ENCODE peak calls at places on chromosome 6, in five cellular contexts. T, R, H, U and J are unnamed samples.

GRCh38 chr6:12138377-12138776 is 126.3 kb downstream of the HIVEP1 start:
- DNase-seq in U (no peak), T (no peak), R (no peak), H (no peak), J (no peak)

GRCh38 chr6:52310932-52311331 is 26.4 kb upstream of the MCM3 start:
- DNase-seq in R (no peak), U (no peak), T (no peak), H (no peak), J (no peak)

GRCh38 chr6:1592852-1593251 is 16.9 kb upstream of the FOXC1 start:
- DNase-seq in U (no peak), T (no peak), H (no peak), R (no peak), J (no peak)

GRCh38 chr6:2891768-2892170 is 11.3 kb downstream of the SERPINB9 start:
- DNase-seq in U (no peak), H (peak), T (no peak), R (peak), J (no peak)

GRCh38 chr6:7673063-7673536 is 52.8 kb upstream of the BMP6 start:
- DNase-seq in R (no peak), U (peak), H (no peak), T (no peak), J (peak)

GRCh38 chr6:159829515-159829914 is 29.4 kb downstream of the PNLDC1 start:
- DNase-seq in T (peak), R (no peak), H (no peak), U (no peak), J (no peak)

GRCh38 chr6:113762611-113763010 is 94.5 kb upstream of the MARCKS start:
- DNase-seq in H (no peak), U (no peak), T (no peak), R (no peak), J (no peak)

GRCh38 chr6:39617520-39617919 is 107.7 kb downstream of the KIF6 start:
- DNase-seq in U (no peak), R (no peak), T (no peak), H (no peak), J (no peak)

GRCh38 chr6:43800746-43801488 is 30.9 kb downstream of the VEGFA start:
- DNase-seq in T (no peak), H (no peak), R (no peak), U (no peak), J (no peak)

GRCh38 chr6:16799279-16800193 is 38.3 kb upstream of the ATXN1 start:
- DNase-seq in T (no peak), U (peak), H (no peak), R (no peak), J (no peak)

GRCh38 chr6:35148167-35148741 is 7.1 kb upstream of the TCP11 start:
- DNase-seq in U (no peak), H (no peak), R (no peak), T (peak), J (no peak)

GRCh38 chr6:44012078-44012493 is 115.2 kb downstream of the MRPL14 start:
- DNase-seq in H (no peak), R (no peak), T (peak), U (peak), J (no peak)

GRCh38 chr6:39228992-39229767 is at the start of gene KCNK5:
- DNase-seq in U (peak), R (peak), T (no peak), H (peak), J (peak)

GRCh38 chr6:20875369-20875963 is 341.2 kb downstream of the CDKAL1 start:
- DNase-seq in T (no peak), H (no peak), U (peak), R (no peak), J (no peak)

GRCh38 chr6:56529594-56530191 is 113.0 kb downstream of the DST start:
- DNase-seq in H (no peak), U (no peak), R (no peak), T (no peak), J (no peak)

GRCh38 chr6:107489636-107490567 is at the start of gene SOBP:
- DNase-seq in R (peak), U (peak), H (peak), T (no peak), J (peak)

GRCh38 chr6:134517145-134517658 is 199.3 kb upstream of the SGK1 start:
- DNase-seq in R (no peak), T (no peak), U (peak), H (no peak), J (peak)

GRCh38 chr6:106757267-106757666 is 127.9 kb downstream of the QRSL1 start:
- DNase-seq in T (no peak), R (no peak), H (no peak), U (peak), J (no peak)

GRCh38 chr6:2036084-2037023 is 209.1 kb downstream of the GMDS start:
- DNase-seq in U (no peak), R (no peak), T (no peak), H (no peak), J (no peak)

GRCh38 chr6:107598091-107598490 is 108.2 kb downstream of the SOBP start:
- DNase-seq in R (no peak), U (no peak), T (no peak), H (no peak), J (no peak)

GRCh38 chr6:10521104-10521808 is at the start of gene GCNT2:
- DNase-seq in T (no peak), H (no peak), U (peak), R (no peak), J (no peak)

GRCh38 chr6:32993363-32993973 is 15.9 kb downstream of the HLA-DOA start:
- DNase-seq in H (no peak), T (no peak), R (no peak), U (no peak), J (no peak)

GRCh38 chr6:111971866-111972532 is 81.9 kb upstream of the CCN6 start:
- DNase-seq in H (no peak), T (no peak), U (no peak), R (no peak), J (no peak)